ENCODE peak calls at places on chromosomes 12 and 14, in four cellular contexts. One of them, this sample, is unnamed.

GRCh38 chr14:95365401-95365800 is 45.7 kb upstream of the CLMN start:
- DNase-seq in neural progenitor cell: no peak
- DNase-seq in fibroblast of pulmonary artery: peak
- DNase-seq in prostate gland: no peak
- DNase-seq in this sample: no peak

GRCh38 chr12:91404362-91404899 is 221.8 kb upstream of the DCN start:
- DNase-seq in neural progenitor cell: no peak
- DNase-seq in prostate gland: no peak
- DNase-seq in fibroblast of pulmonary artery: no peak
- DNase-seq in this sample: no peak

GRCh38 chr12:105899589-105899988 is 239.2 kb downstream of the NUAK1 start:
- DNase-seq in neural progenitor cell: no peak
- DNase-seq in fibroblast of pulmonary artery: no peak
- DNase-seq in prostate gland: no peak
- DNase-seq in this sample: no peak

GRCh38 chr12:9118161-9118560 is 2.4 kb upstream of the A2M start:
- DNase-seq in prostate gland: no peak
- DNase-seq in fibroblast of pulmonary artery: no peak
- DNase-seq in neural progenitor cell: no peak
- DNase-seq in this sample: no peak

GRCh38 chr14:103854017-103854808 is 6.8 kb upstream of the PPP1R13B start:
- DNase-seq in neural progenitor cell: no peak
- DNase-seq in prostate gland: no peak
- DNase-seq in fibroblast of pulmonary artery: no peak
- DNase-seq in this sample: peak

GRCh38 chr12:27493260-27493935 is 30.6 kb upstream of the PPFIBP1 start:
- DNase-seq in prostate gland: no peak
- DNase-seq in fibroblast of pulmonary artery: no peak
- DNase-seq in neural progenitor cell: no peak
- DNase-seq in this sample: no peak

GRCh38 chr12:49961111-49961922 is at the start of gene AQP5:
- DNase-seq in prostate gland: no peak
- DNase-seq in fibroblast of pulmonary artery: no peak
- DNase-seq in neural progenitor cell: peak
- DNase-seq in this sample: no peak

GRCh38 chr12:128969480-128970055 is 116.3 kb downstream of the GLT1D1 start:
- DNase-seq in fibroblast of pulmonary artery: no peak
- DNase-seq in prostate gland: no peak
- DNase-seq in neural progenitor cell: peak
- DNase-seq in this sample: peak

GRCh38 chr12:88416786-88417185 is 163.5 kb downstream of the KITLG start:
- DNase-seq in neural progenitor cell: no peak
- DNase-seq in fibroblast of pulmonary artery: no peak
- DNase-seq in prostate gland: no peak
- DNase-seq in this sample: no peak

GRCh38 chr12:93924367-93924766 is 224.0 kb upstream of the PLXNC1 start:
- DNase-seq in fibroblast of pulmonary artery: no peak
- DNase-seq in prostate gland: no peak
- DNase-seq in neural progenitor cell: no peak
- DNase-seq in this sample: no peak

GRCh38 chr14:74658535-74659130 is 46.6 kb upstream of the LTBP2 start:
- DNase-seq in prostate gland: no peak
- DNase-seq in neural progenitor cell: no peak
- DNase-seq in fibroblast of pulmonary artery: peak
- DNase-seq in this sample: no peak

GRCh38 chr14:62117010-62117717 is 354.9 kb downstream of the SNAPC1 start:
- DNase-seq in fibroblast of pulmonary artery: peak
- DNase-seq in neural progenitor cell: peak
- DNase-seq in prostate gland: peak
- DNase-seq in this sample: peak

GRCh38 chr12:88639361-88639760 is 59.1 kb upstream of the KITLG start:
- DNase-seq in fibroblast of pulmonary artery: peak
- DNase-seq in prostate gland: no peak
- DNase-seq in neural progenitor cell: no peak
- DNase-seq in this sample: no peak

GRCh38 chr14:52051251-52051650 is 17.6 kb downstream of the NID2 start:
- DNase-seq in fibroblast of pulmonary artery: no peak
- DNase-seq in prostate gland: no peak
- DNase-seq in neural progenitor cell: no peak
- DNase-seq in this sample: no peak

GRCh38 chr12:94289551-94290312 is 141.4 kb downstream of the PLXNC1 start:
- DNase-seq in neural progenitor cell: peak
- DNase-seq in prostate gland: no peak
- DNase-seq in fibroblast of pulmonary artery: peak
- DNase-seq in this sample: no peak

GRCh38 chr14:64217318-64217717 is 76.9 kb downstream of the ESR2 start:
- DNase-seq in neural progenitor cell: no peak
- DNase-seq in fibroblast of pulmonary artery: peak
- DNase-seq in prostate gland: no peak
- DNase-seq in this sample: no peak

GRCh38 chr12:56338643-56339422 is at the start of gene IL23A:
- DNase-seq in fibroblast of pulmonary artery: no peak
- DNase-seq in neural progenitor cell: peak
- DNase-seq in prostate gland: no peak
- DNase-seq in this sample: peak

GRCh38 chr14:66638688-66639087 is 130.7 kb downstream of the GPHN start:
- DNase-seq in fibroblast of pulmonary artery: peak
- DNase-seq in neural progenitor cell: no peak
- DNase-seq in prostate gland: no peak
- DNase-seq in this sample: no peak

GRCh38 chr14:88005978-88006851 is 1.3 kb downstream of the GPR65 start:
- DNase-seq in fibroblast of pulmonary artery: no peak
- DNase-seq in neural progenitor cell: no peak
- DNase-seq in prostate gland: no peak
- DNase-seq in this sample: peak

GRCh38 chr12:68630598-68630997 is 19.9 kb downstream of the RAP1B start:
- DNase-seq in prostate gland: no peak
- DNase-seq in neural progenitor cell: no peak
- DNase-seq in fibroblast of pulmonary artery: no peak
- DNase-seq in this sample: no peak

GRCh38 chr12:109883429-109883828 is 3.1 kb upstream of the GLTP start:
- DNase-seq in neural progenitor cell: no peak
- DNase-seq in fibroblast of pulmonary artery: no peak
- DNase-seq in prostate gland: no peak
- DNase-seq in this sample: no peak

GRCh38 chr14:69901113-69901951 is 22.1 kb downstream of the SMOC1 start:
- DNase-seq in prostate gland: no peak
- DNase-seq in fibroblast of pulmonary artery: peak
- DNase-seq in neural progenitor cell: no peak
- DNase-seq in this sample: no peak

GRCh38 chr12:41980390-41980789 is 164.3 kb downstream of the GXYLT1 start:
- DNase-seq in neural progenitor cell: no peak
- DNase-seq in prostate gland: no peak
- DNase-seq in fibroblast of pulmonary artery: no peak
- DNase-seq in this sample: no peak

GRCh38 chr14:73713804-73714655 is at the start of gene PNMA1:
- DNase-seq in fibroblast of pulmonary artery: peak
- DNase-seq in neural progenitor cell: peak
- DNase-seq in prostate gland: peak
- DNase-seq in this sample: peak

GRCh38 chr12:15931590-15932053 is 20.5 kb downstream of the DERA start:
- DNase-seq in neural progenitor cell: no peak
- DNase-seq in fibroblast of pulmonary artery: no peak
- DNase-seq in prostate gland: no peak
- DNase-seq in this sample: no peak
- TF ChIP-seq CTCF in neural progenitor cell: peak
- TF ChIP-seq CTCF in fibroblast of pulmonary artery: peak
- TF ChIP-seq CTCF in prostate gland: no peak
- TF ChIP-seq CTCF in this sample: no peak

GRCh38 chr14:100524933-100525243 is 62.3 kb downstream of the BEGAIN start:
- DNase-seq in prostate gland: no peak
- DNase-seq in neural progenitor cell: peak
- DNase-seq in fibroblast of pulmonary artery: no peak
- DNase-seq in this sample: peak
- TF ChIP-seq CTCF in prostate gland: no peak
- TF ChIP-seq CTCF in neural progenitor cell: peak
- TF ChIP-seq CTCF in fibroblast of pulmonary artery: no peak
- TF ChIP-seq CTCF in this sample: no peak

DNA sequence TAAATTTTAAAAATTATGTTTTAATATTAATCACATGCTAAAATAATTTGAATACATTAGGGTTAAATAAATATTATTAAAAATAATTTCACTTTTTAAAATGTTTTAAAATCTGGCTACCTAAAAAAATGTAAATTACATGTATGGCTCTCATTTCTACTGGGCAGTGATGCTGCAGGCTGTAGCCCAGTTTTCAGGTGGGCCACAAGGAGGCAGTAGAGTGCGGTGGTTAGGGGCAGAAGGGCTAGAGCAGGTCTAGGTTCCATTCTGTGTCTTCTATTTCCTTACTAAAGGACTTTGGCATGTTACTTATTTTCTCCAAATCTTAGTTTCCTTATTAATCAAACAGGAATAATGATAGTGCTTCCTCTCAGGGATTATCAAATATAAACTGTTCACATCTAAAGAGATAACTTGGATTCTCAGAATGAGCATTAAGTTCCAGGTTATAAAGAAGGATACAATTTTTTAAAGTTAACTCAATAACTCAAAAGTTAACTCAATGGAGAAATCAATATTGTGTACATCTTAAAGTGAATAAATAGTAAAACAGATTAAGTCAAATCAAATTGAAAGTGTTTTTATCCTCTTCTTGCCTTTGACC is 54.9 kb upstream of the OVCH1 start:
- DNase-seq in prostate gland: peak
- DNase-seq in neural progenitor cell: peak
- DNase-seq in fibroblast of pulmonary artery: peak
- DNase-seq in this sample: peak
- TF ChIP-seq CTCF in prostate gland: peak
- TF ChIP-seq CTCF in neural progenitor cell: peak
- TF ChIP-seq CTCF in fibroblast of pulmonary artery: peak
- TF ChIP-seq CTCF in this sample: peak

DNA sequence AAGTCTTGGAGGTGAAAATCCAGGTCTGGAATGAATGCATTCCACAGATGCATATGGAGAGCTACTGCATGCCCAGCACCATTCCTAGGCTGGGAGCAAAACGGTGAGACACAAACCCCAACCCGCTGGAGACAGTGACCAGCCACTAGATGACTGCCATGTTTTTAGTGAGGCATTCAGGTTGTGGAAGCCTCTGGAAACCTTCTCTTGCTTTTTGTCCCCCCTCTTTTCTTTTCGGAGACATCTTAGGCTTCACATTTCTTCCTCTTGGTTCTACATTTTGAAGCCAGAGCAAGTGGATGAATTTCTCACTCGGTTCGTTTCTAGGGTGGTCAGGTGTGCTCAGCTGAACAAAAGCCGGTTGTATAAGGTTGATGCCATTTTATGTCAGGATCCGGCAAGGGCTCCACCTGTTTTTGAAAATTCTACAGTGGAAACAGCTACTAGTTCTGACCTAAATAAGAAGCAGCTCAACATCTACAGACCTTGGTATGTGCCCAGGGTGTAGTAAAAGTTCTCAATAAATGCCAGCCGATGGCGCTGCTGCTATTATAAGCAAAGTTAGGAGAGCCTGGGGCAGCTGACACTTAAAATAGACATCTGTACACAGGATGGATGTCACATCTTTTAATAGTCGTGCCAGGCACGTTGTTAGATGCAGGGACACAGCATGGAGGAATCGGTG is 1.8 kb upstream of the ZNF839 start:
- DNase-seq in neural progenitor cell: peak
- DNase-seq in fibroblast of pulmonary artery: peak
- DNase-seq in prostate gland: no peak
- DNase-seq in this sample: peak
- TF ChIP-seq CTCF in neural progenitor cell: peak
- TF ChIP-seq CTCF in fibroblast of pulmonary artery: peak
- TF ChIP-seq CTCF in prostate gland: no peak
- TF ChIP-seq CTCF in this sample: peak

GRCh38 chr14:89618821-89619551 is 202.0 kb upstream of the FOXN3 start:
- DNase-seq in fibroblast of pulmonary artery: peak
- DNase-seq in neural progenitor cell: peak
- DNase-seq in prostate gland: peak
- DNase-seq in this sample: peak
- TF ChIP-seq CTCF in fibroblast of pulmonary artery: no peak
- TF ChIP-seq CTCF in neural progenitor cell: no peak
- TF ChIP-seq CTCF in prostate gland: no peak
- TF ChIP-seq CTCF in this sample: no peak

DNA sequence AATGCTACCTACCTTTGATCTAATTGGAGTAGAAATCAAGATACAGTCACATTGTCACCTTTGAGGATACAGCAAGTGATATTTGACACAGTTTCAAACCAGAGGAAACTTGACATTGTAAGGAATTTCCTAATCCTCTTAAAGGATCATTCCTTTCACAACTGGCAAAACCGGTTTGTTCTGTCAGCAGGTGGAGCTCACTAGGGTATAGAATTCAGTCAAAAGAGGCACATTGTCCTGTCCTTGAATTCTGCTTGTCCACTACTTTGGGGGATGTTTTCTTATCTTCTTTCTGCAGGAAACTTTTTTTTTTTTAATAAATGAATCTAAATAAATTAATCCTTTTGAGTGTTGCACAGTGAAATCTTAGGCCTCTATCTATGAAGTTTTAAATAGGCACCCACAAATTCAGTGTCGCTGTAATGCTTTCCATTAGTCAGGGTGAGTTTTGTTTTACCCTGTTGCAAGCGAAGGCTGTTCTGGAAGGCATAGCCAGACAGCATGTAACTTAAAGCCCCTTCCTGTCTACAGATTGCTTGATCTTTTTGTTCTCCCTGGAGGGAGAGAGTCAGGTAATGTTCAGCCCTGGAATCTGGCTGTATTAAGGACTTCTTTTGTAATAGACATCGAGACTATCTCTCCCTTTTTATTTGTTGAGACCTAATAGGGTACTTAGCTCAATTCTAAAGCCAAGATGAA is 285.0 kb upstream of the RGS6 start:
- DNase-seq in fibroblast of pulmonary artery: no peak
- DNase-seq in neural progenitor cell: peak
- DNase-seq in prostate gland: peak
- DNase-seq in this sample: no peak
- TF ChIP-seq CTCF in fibroblast of pulmonary artery: no peak
- TF ChIP-seq CTCF in neural progenitor cell: peak
- TF ChIP-seq CTCF in prostate gland: no peak
- TF ChIP-seq CTCF in this sample: no peak

GRCh38 chr12:125683748-125684381 is 618.6 kb downstream of the AACS start:
- DNase-seq in fibroblast of pulmonary artery: no peak
- DNase-seq in neural progenitor cell: peak
- DNase-seq in prostate gland: peak
- DNase-seq in this sample: peak
- TF ChIP-seq CTCF in fibroblast of pulmonary artery: no peak
- TF ChIP-seq CTCF in neural progenitor cell: peak
- TF ChIP-seq CTCF in prostate gland: no peak
- TF ChIP-seq CTCF in this sample: peak